ENCODE peak calls at places on chromosomes 12 and 14, in ten cellular contexts. Q, F, V, N, K, C, B, P, S and O are unnamed samples.

GRCh38 chr14:67111031-67111430 is 78.2 kb upstream of the GARIN2 start:
- DNase-seq in Q (no peak), F (no peak), V (no peak), N (no peak), K (no peak), C (no peak), B (no peak), P (no peak), S (no peak), O (no peak)

GRCh38 chr14:104882325-104882973 is 17.4 kb downstream of the CEP170B start:
- DNase-seq in Q (no peak), F (peak; percentile 42), V (no peak), N (peak; percentile 28), K (peak; percentile 14), C (no peak), B (no peak), P (peak; percentile 54), S (no peak), O (peak; percentile 48)

GRCh38 chr12:117142094-117142493 is 42.9 kb upstream of the TESC start:
- DNase-seq in Q (no peak), F (no peak), V (no peak), N (no peak), K (no peak), C (no peak), B (no peak), P (peak; percentile 36), S (no peak), O (no peak)

GRCh38 chr12:118188690-118189371 is 52.9 kb downstream of the PEBP1 start:
- DNase-seq in Q (peak; percentile 33), F (no peak), V (no peak), N (no peak), K (peak; percentile 38), C (peak; percentile 58), B (no peak), P (peak; percentile 69), S (peak; percentile 65), O (peak; percentile 33)

GRCh38 chr14:62269204-62269603 is 507.0 kb downstream of the SNAPC1 start:
- DNase-seq in Q (no peak), F (no peak), V (no peak), N (no peak), K (no peak), C (peak; percentile 57), B (no peak), P (no peak), S (no peak), O (peak; percentile 4)

GRCh38 chr12:8948711-8949524 is 527 bp downstream of the M6PR start:
- DNase-seq in Q (no peak), F (no peak), V (no peak), N (no peak), K (no peak), C (peak; percentile 6), B (no peak), P (no peak), S (peak; percentile 84), O (no peak)

GRCh38 chr12:131912526-131913274 is 16.4 kb upstream of the PUS1 start:
- DNase-seq in Q (peak; percentile 37), F (peak; percentile 93), V (peak; percentile 88), N (peak; percentile 76), K (peak; percentile 91), C (peak; percentile 80), B (no peak), P (peak; percentile 79), S (peak; percentile 93), O (peak; percentile 94)

GRCh38 chr14:69625299-69626131 is 14.1 kb downstream of the SUSD6 start:
- DNase-seq in Q (no peak), F (peak; percentile 78), V (peak; percentile 13), N (peak; percentile 26), K (peak; percentile 72), C (peak; percentile 61), B (peak; percentile 67), P (peak; percentile 76), S (no peak), O (no peak)

DNA sequence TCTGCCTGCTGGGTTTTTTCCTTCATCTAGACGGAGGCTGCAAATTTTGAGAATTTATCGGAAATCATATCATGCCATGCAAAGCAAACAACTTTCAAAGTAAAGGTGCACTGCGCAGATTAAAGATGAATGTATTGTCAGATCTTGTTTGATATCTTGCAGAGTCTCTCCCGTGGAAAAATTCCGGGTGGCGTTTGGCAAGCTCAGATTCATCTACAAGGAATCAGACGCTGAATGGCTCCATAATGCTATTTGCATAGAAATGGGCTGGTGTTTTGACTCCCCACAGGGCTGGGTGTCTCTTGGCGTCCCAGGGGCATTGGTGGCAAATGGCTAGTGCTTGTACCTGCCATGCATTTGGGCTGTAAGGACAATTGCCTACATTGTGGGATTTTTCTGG is 274.0 kb downstream of the VRK1 start:
- DNase-seq in Q (no peak), F (no peak), V (no peak), N (no peak), K (no peak), C (no peak), B (no peak), P (no peak), S (no peak), O (no peak)
- H3K27me3 ChIP-seq in Q (no peaks in the 10 kb centered on the region), F (peaks cover 10% of the 10 kb centered on the region), V (no peaks in the 10 kb centered on the region), N (no peaks in the 10 kb centered on the region), K (peaks cover 34% of the 10 kb centered on the region), C (no peaks in the 10 kb centered on the region), B (no peaks in the 10 kb centered on the region), P (no peaks in the 10 kb centered on the region), S (no peaks in the 10 kb centered on the region), O (no peaks in the 10 kb centered on the region)

GRCh38 chr12:132923356-132923909 is 32.7 kb downstream of the ZNF605 start:
- DNase-seq in Q (no peak), F (no peak), V (no peak), N (no peak), K (no peak), C (no peak), B (no peak), P (no peak), S (peak; percentile 28), O (no peak)

GRCh38 chr12:132926417-132926833 is 29.7 kb downstream of the ZNF605 start:
- DNase-seq in Q (no peak), F (no peak), V (no peak), N (no peak), K (no peak), C (no peak), B (no peak), P (no peak), S (no peak), O (no peak)

GRCh38 chr12:132922676-132923075 is 33.4 kb downstream of the ZNF605 start:
- DNase-seq in Q (no peak), F (no peak), V (no peak), N (no peak), K (no peak), C (no peak), B (no peak), P (no peak), S (no peak), O (no peak)

GRCh38 chr12:132925597-132926416 is 30.3 kb downstream of the ZNF605 start:
- DNase-seq in Q (no peak), F (no peak), V (no peak), N (no peak), K (no peak), C (no peak), B (no peak), P (no peak), S (no peak), O (no peak)

GRCh38 chr12:132924356-132924755 is 31.8 kb downstream of the ZNF605 start:
- DNase-seq in Q (no peak), F (no peak), V (no peak), N (no peak), K (no peak), C (no peak), B (no peak), P (no peak), S (no peak), O (no peak)
- H3K9me3 ChIP-seq in Q (peaks cover 70% of the 10 kb centered on the region), F (peaks cover 69% of the 10 kb centered on the region), V (peaks cover 97% of the 10 kb centered on the region), N (peaks cover 26% of the 10 kb centered on the region), K (peaks cover 100% of the 10 kb centered on the region), C (peaks cover 57% of the 10 kb centered on the region), B (peaks cover 58% of the 10 kb centered on the region), P (peaks cover 100% of the 10 kb centered on the region), S (peaks cover 38% of the 10 kb centered on the region), O (peaks cover 70% of the 10 kb centered on the region)

GRCh38 chr12:52032797-52033505 is 18.3 kb upstream of the NR4A1 start:
- DNase-seq in Q (peak; percentile 88), F (peak; percentile 98), V (peak; percentile 92), N (peak; percentile 97), K (peak; percentile 98), C (peak; percentile 96), B (peak; percentile 83), P (peak; percentile 99), S (peak; percentile 99), O (peak; percentile 99)

GRCh38 chr12:52032431-52032796 is 18.8 kb upstream of the NR4A1 start:
- DNase-seq in Q (no peak), F (no peak), V (peak; percentile 70), N (peak; percentile 75), K (peak; percentile 63), C (peak; percentile 75), B (no peak), P (no peak), S (peak; percentile 91), O (peak; percentile 66)

GRCh38 chr12:52035926-52036325 is 15.3 kb upstream of the NR4A1 start:
- DNase-seq in Q (no peak), F (no peak), V (no peak), N (peak; percentile 16), K (no peak), C (no peak), B (no peak), P (no peak), S (no peak), O (no peak)

GRCh38 chr12:52036587-52037171 is 14.6 kb upstream of the NR4A1 start:
- DNase-seq in Q (no peak), F (peak; percentile 92), V (no peak), N (peak; percentile 90), K (peak; percentile 91), C (peak; percentile 60), B (peak; percentile 90), P (peak; percentile 95), S (peak; percentile 96), O (peak; percentile 75)

DNA sequence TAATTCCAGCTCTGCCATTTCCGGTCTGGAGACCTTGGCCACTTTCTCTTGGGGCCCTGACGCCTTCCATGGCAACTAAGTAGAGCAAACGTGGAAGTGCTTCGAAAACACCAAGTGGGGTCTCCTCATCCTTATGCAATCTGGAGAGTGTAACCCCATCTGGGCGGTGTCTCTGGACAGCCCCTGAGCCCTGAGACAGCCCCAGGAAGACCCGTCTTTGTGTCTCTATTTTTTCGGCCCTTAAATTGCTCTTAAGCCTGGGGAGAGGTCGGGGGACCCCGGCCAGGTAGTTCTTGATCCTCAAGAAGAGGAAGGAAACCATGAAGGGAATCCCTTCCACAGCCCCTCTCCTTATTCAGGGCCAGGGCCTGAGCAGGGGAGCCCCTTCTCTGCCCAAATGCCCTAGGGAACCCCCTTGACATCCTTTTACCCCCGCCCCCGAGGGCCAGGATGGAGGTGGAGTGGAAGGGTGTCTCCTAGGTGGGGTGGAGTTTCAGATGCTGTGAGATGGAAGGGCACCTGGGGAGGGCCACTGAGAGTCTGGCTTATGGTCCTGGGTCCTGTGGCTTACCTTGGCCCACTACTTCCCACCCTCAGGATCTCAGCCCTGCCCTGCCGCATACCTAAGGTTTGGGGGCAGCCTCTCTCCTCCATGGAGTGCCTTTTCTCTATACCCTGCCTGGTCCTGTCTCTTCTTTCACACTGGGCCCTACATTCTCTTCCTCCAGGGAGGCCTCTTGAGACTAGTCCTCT is 17.6 kb upstream of the NR4A1 start:
- DNase-seq in Q (no peak), F (no peak), V (no peak), N (no peak), K (no peak), C (no peak), B (no peak), P (no peak), S (no peak), O (no peak)
- H3K4me3 ChIP-seq in Q (peak overlapping the region; percentile 53), F (peak overlapping the region; percentile 52), V (peak overlapping the region; percentile 74), N (no peak overlapping the region), K (peak overlapping the region; percentile 54), C (peak overlapping the region; percentile 49), B (peak overlapping the region; percentile 38), P (peak overlapping the region; percentile 60), S (peak overlapping the region; percentile 64), O (peak overlapping the region; percentile 38)

DNA sequence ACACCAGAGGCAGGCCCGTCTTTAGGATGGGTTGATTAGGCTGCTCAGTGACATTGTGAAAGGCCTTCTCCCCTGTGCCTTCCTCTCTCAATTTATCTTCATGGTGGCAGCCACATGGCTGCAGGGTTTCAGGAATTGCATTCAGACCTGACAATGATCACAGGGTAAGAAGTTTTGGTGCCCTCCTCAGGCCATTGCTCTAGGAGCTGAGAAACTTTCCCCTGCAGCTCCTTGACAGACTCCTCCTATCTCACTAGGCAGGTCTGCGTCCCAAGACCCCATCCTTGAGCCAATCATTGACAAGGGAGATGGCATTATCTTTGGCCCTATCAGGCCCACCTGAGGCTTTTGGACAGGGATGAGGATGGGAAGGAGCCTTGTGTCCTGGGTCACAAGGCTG is 57.4 kb upstream of the ANO4 start:
- DNase-seq in Q (no peak), F (no peak), V (no peak), N (no peak), K (no peak), C (no peak), B (no peak), P (no peak), S (no peak), O (no peak)
- H3K27me3 ChIP-seq in Q (no peaks in the 10 kb centered on the region), F (peaks cover 5% of the 10 kb centered on the region), V (peaks cover 4% of the 10 kb centered on the region), N (no peaks in the 10 kb centered on the region), K (peaks cover 59% of the 10 kb centered on the region), C (no peaks in the 10 kb centered on the region), B (no peaks in the 10 kb centered on the region), P (peaks cover 5% of the 10 kb centered on the region), S (no peaks in the 10 kb centered on the region), O (no peaks in the 10 kb centered on the region)